ENCODE peak calls at places on chromosomes 5 and 9, in four cellular contexts. Y is SK-N-SH, P is GM12878, C is K562. F is an unnamed sample.
A peak's percentile ranks its signal among the peaks of the same experiment; 100 is the strongest.

GRCh38 chr9:127205952-127206351 is 58.6 kb upstream of the GARNL3 start:
- DNase-seq in Y (no peak), P (no peak), C (no peak), F (no peak)

GRCh38 chr5:38466444-38467189 is 89.8 kb downstream of the LIFR start:
- DNase-seq in C (no peak), P (no peak), Y (no peak), F (no peak)

GRCh38 chr9:76441551-76442322 is 17.2 kb upstream of the GCNT1 start:
- DNase-seq in P (peak; percentile 72), Y (no peak), C (no peak), F (no peak)

GRCh38 chr9:136693490-136694162 is 6.4 kb upstream of the AGPAT2 start:
- DNase-seq in Y (no peak), P (no peak), C (peak; percentile 85), F (peak; percentile 63)

GRCh38 chr5:142016576-142016975 is 3.7 kb upstream of the GNPDA1 start:
- DNase-seq in Y (no peak), C (no peak), P (no peak), F (no peak)

GRCh38 chr5:148403344-148403743 is 19.6 kb downstream of the FBXO38 start:
- DNase-seq in Y (no peak), P (no peak), C (no peak), F (no peak)

GRCh38 chr9:34276772-34277171 is 52.3 kb downstream of the KIF24 start:
- DNase-seq in P (no peak), Y (peak; percentile 79), C (no peak), F (no peak)

GRCh38 chr9:109950710-109951443 is 170.9 kb downstream of the PALM2AKAP2 start:
- DNase-seq in Y (no peak), C (no peak), P (no peak), F (peak; percentile 5)

GRCh38 chr5:77463905-77464304 is 28.2 kb downstream of the WDR41 start:
- DNase-seq in P (no peak), Y (no peak), C (no peak), F (no peak)

GRCh38 chr9:89888233-89888632 is 283.4 kb downstream of the GADD45G start:
- DNase-seq in C (no peak), P (no peak), Y (no peak), F (no peak)

GRCh38 chr5:134545070-134545868 is 19.8 kb downstream of the JADE2 start:
- DNase-seq in C (no peak), P (no peak), Y (no peak), F (no peak)

GRCh38 chr9:13291718-13292117 is 12.2 kb upstream of the MPDZ start:
- DNase-seq in P (no peak), C (no peak), Y (no peak), F (no peak)

GRCh38 chr5:9339206-9339818 is 206.6 kb downstream of the SEMA5A start:
- DNase-seq in Y (peak; percentile 12), P (no peak), C (peak; percentile 21), F (peak; percentile 3)

DNA sequence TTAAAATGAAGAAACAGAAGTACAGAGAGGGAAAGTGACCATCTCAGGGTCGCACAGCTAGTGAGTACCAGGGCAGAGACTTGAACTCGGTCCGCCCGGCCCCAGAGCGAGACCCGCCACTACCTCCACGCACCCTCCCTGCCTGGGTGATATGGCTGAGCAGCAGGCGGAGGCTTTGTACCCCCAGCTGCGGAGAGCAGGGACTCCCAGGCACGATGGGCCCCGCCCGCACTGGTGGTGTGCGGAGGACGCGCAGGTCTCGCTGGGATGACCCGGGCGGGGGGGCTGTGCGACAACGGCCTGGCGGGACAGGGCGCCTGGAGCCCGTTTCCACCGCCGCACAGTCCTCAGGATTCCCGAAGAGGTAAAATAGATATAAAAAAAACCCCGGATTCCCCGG is 64.7 kb upstream of the LARP1 start:
- DNase-seq in P (no peak), Y (no peak), C (no peak), F (no peak)
- TF ChIP-seq SIN3A in P (no peak), Y (no peak), C (no peak), F (no peak)

DNA sequence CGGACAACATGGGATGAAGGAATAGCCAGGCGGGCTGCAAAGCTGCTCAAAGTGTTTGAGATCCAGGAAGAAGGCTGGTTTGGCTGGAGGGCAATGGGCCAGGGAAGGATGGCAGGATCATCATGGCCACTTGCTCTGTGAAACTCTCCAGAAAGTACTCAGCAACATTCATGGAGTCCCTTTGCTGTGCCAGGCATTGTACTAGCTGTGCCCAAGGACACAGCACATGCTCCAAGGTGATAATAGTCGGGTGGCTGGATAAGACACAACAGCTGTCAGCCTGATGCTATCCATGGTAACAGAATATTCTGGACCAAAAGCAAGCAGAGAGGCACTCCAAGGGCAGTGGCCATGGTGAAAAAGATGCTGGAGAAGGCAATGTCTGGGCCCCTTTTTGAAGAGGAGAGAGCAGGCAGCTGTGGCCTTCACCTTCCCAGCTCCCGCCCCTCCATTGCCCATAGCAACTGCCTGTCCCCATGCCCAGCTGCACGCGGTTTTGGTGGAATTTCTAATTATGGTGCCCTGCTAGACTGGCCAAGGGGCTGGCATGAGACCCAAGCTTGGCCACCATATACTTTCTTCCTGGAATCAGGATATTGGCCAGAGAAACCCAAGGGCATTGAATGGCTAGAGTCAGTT is 113.8 kb upstream of the CPEB4 start:
- DNase-seq in C (no peak), Y (no peak), P (no peak), F (no peak)
- TF ChIP-seq FOXM1 in C (no peak), Y (no peak), P (no peak), F (no peak)

DNA sequence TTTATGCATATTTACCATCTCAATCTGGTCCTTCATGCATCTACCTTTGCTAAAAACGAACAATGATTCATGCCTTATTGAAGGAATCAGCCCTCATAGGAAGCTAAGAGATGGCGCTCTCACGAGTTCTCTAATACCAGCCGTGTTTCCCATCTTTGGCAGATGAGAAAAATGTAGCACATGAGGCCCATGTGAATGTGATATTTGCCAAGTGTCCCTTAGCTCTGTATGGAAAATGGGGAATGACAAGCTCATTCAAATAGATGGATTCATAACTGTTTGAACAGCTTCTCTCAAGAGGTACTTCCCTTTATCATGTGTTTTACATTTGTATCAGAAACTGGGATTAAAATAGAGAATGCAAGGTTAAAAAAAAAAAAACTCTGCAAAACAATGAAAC is 66.1 kb downstream of the TTC39B start:
- DNase-seq in C (no peak), P (no peak), Y (no peak), F (no peak)
- TF ChIP-seq SIN3A in C (no peak), P (no peak), Y (no peak), F (no peak)

GRCh38 chr9:27572036-27572435 is 1.2 kb downstream of the C9orf72 start:
- DNase-seq in C (no peak), P (no peak), Y (no peak), F (no peak)

GRCh38 chr9:27573699-27574265 is 501 bp upstream of the C9orf72 start:
- DNase-seq in C (peak; percentile 74), P (peak; percentile 98), Y (peak; percentile 87), F (peak; percentile 95)

GRCh38 chr9:27569406-27569805 is 3.9 kb downstream of the C9orf72 start:
- DNase-seq in Y (no peak), C (no peak), P (no peak), F (peak; percentile 86)

GRCh38 chr9:27572918-27573698 is at the start of gene C9orf72:
- DNase-seq in P (no peak), Y (peak; percentile 94), C (peak; percentile 72), F (peak; percentile 27)

DNA sequence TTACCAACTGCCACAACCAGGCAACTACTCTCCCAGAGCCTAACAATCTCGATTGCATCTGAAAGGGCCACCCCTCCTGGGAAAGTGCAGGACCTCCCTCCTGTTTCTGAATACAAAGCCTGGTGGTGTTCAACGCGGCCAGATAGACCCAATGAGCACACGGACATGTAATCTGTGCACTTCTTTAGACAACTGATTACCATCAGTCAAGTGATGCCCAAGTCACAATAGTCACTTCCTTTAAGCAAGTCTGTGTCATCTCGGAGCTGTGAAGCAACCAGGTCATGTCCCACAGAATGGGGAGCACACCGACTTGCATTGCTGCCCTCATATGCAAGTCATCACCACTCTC is 739 bp downstream of the C9orf72 start:
- DNase-seq in C (peak; percentile 9), Y (peak; percentile 50), P (no peak), F (peak; percentile 30)
- TF ChIP-seq FOXM1 in C (no peak), Y (no peak), P (no peak), F (no peak)

DNA sequence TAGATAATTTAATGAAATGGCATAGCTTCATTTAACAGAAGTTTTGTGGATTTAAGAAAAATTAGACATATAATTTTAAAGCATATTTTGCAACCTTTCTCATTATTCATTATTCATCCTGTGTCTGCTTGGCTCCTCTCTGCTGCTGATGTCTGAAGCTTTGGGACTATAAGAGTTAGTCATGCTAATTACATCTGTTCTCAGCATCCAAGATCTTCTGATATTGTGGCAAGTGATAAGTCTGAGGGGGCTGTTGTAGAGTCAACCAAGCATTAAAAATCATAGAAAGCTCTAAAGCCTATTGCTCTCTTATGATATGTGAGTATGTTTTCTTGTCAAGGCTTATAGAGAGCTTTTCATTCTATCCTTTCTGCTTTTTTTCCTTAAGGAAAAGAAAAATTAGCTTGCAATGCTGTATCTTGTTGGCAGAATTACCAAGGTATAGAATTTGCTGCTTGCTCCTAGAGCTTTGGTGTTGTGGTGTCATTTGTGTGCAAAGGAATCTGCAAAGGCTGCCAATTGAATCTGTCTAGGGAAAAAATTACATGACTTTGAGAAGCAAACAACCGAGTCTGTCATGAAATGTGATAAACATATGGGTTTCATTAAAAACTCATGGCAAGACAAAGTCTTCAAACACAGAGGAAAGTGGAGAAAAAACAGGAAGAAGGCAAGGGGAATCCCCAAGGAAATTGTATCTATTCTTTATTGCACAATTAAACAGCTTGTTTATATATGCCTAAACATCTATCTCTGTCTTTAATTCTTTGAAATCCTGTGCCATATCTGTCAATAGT is 156.1 kb upstream of the DAB2 start:
- DNase-seq in P (no peak), C (no peak), Y (no peak), F (no peak)
- TF ChIP-seq SIN3A in P (no peak), C (no peak), Y (no peak), F (no peak)

GRCh38 chr9:88464851-88465250 is 70.1 kb upstream of the NXNL2 start:
- DNase-seq in Y (no peak), C (no peak), P (no peak), F (no peak)
- TF ChIP-seq FOXM1 in Y (no peak), C (no peak), P (no peak), F (no peak)

DNA sequence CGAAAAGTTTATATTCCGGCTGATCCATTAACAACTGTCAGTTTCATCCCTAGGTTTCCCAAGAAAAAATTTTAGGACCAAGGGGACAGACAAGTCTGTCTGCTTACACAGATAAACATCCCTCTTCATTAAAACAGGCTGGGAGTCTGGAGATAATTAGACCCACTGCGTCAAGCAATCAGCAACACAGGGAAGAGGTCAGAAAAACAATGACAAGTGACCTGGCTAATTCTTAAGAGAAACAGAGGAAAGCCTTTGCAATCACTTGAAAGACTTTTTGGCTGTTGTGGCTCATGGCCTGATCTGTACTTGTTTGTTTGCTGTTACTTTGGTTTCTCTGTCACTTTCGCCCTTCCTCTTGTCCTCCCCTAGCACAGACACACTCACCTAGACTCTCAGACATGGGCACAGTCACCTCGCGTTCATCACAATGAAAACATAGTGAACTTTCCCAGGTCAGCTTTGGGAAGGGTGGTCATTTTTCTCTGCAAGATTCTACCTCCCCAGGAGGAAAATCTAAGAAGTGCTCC is 2.9 kb upstream of the CCDC192 start:
- DNase-seq in C (no peak), Y (no peak), P (no peak), F (no peak)
- TF ChIP-seq SIN3A in C (no peak), Y (no peak), P (no peak), F (no peak)